ENCODE peak calls at places on chromosomes 16 and 17, in five cellular contexts. N, Y, C, M and O are unnamed samples.

GRCh38 chr17:74757502-74757901 is 9.1 kb downstream of the NHERF1 start:
- DNase-seq in Y (no peak), C (no peak), M (no peak), N (no peak), O (no peak)

GRCh38 chr17:66543526-66543925 is 241.1 kb downstream of the PRKCA start:
- DNase-seq in C (peak; percentile 60), Y (no peak), N (no peak), M (no peak), O (no peak)

GRCh38 chr17:64240261-64240740 is 22.8 kb downstream of the TEX2 start:
- DNase-seq in N (no peak), Y (no peak), C (no peak), M (no peak), O (no peak)

GRCh38 chr17:59361386-59361785 is 29.9 kb downstream of the YPEL2 start:
- DNase-seq in C (peak; percentile 96), N (no peak), M (no peak), Y (no peak), O (no peak)

GRCh38 chr16:450800-451512 is 25.5 kb downstream of the RAB11FIP3 start:
- DNase-seq in N (no peak), C (no peak), M (no peak), Y (no peak), O (no peak)

GRCh38 chr16:91484-91883 is 13.5 kb downstream of the MPG start:
- DNase-seq in C (no peak), M (no peak), Y (no peak), N (no peak), O (no peak)

GRCh38 chr17:72556944-72557826 is 436.4 kb downstream of the SOX9 start:
- DNase-seq in C (peak; percentile 42), M (no peak), Y (peak; percentile 83), N (peak; percentile 77), O (no peak)

GRCh38 chr17:35312790-35313711 is 60.4 kb downstream of the SLFN11 start:
- DNase-seq in M (peak; percentile 43), C (peak; percentile 60), N (peak; percentile 45), Y (peak; percentile 37), O (peak; percentile 37)

GRCh38 chr17:48443712-48444111 is 13.7 kb upstream of the SKAP1 start:
- DNase-seq in N (no peak), Y (no peak), C (no peak), M (no peak), O (no peak)

GRCh38 chr17:59828478-59828760 is 64.3 kb downstream of the TUBD1 start:
- DNase-seq in N (no peak), M (no peak), C (no peak), Y (no peak), O (no peak)

GRCh38 chr16:27240948-27241531 is 27.5 kb downstream of the NSMCE1 start:
- DNase-seq in M (no peak), N (no peak), Y (no peak), C (peak; percentile 66), O (peak; percentile 30)

GRCh38 chr16:85902366-85903155 is 3.6 kb downstream of the IRF8 start:
- DNase-seq in M (peak; percentile 92), N (no peak), Y (no peak), C (no peak), O (no peak)

GRCh38 chr17:77693776-77694175 is 264.7 kb upstream of the TNRC6C start:
- DNase-seq in Y (no peak), N (no peak), M (no peak), C (no peak), O (no peak)

GRCh38 chr16:27529962-27530361 is 19.8 kb downstream of the GTF3C1 start:
- DNase-seq in C (peak; percentile 88), M (no peak), N (no peak), Y (no peak), O (no peak)

GRCh38 chr16:75236232-75236631 is 15.2 kb downstream of the BCAR1 start:
- DNase-seq in M (no peak), N (no peak), C (no peak), Y (no peak), O (no peak)

GRCh38 chr17:48871551-48872351 is 20.8 kb upstream of the ATP5MC1 start:
- DNase-seq in M (no peak), C (no peak), Y (no peak), N (peak; percentile 91), O (peak; percentile 35)

GRCh38 chr17:53662608-53663007 is 160.1 kb upstream of the KIF2B start:
- DNase-seq in N (no peak), M (no peak), Y (no peak), C (no peak), O (no peak)

GRCh38 chr16:72203401-72203800 is 31.4 kb upstream of the PMFBP1 start:
- DNase-seq in Y (no peak), C (peak; percentile 29), M (peak; percentile 49), N (no peak), O (no peak)

GRCh38 chr17:32261521-32261792 is 4.2 kb upstream of the RHBDL3 start:
- DNase-seq in C (peak; percentile 35), Y (no peak), M (no peak), N (no peak), O (no peak)

GRCh38 chr16:35753559-35754390 is 2294.4 kb downstream of the TP53TG3F start:
- DNase-seq in M (no peak), C (no peak), Y (no peak), N (no peak), O (no peak)
- H3K9me3 ChIP-seq in M (no peaks in the 10 kb centered on the region), C (no peaks in the 10 kb centered on the region), Y (no peaks in the 10 kb centered on the region), N (peaks cover 6% of the 10 kb centered on the region), O (no peaks in the 10 kb centered on the region)

GRCh38 chr16:57271867-57272495 is 12.5 kb downstream of the PLLP start:
- DNase-seq in N (no peak), M (no peak), C (no peak), Y (no peak), O (no peak)
- H3K27ac ChIP-seq in N (no peak overlapping the region), M (no peak overlapping the region), C (no peak overlapping the region), Y (no peak overlapping the region), O (no peak overlapping the region)

DNA sequence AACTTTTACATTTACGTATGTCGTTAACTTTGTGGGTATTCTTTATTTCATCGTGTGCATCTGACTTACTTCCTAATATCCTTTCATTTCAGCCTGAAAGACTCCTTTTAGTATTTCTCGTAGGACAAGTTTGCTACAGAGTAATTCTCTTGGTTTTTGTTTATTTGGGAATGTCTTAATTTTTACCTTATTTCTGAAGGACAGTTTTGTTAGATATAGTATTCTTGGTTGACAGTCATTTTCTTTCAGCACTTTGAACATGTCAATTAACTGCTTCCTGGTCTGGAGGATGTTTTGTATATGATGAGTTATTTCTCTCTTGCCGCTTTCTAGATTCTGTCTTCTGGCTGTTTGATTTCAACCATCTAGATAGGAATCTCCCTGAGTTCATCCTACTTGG is 109.2 kb upstream of the NACA2 start:
- DNase-seq in M (no peak), Y (no peak), C (no peak), N (no peak), O (no peak)
- H3K9me3 ChIP-seq in M (peaks cover 5% of the 10 kb centered on the region), Y (peaks cover 27% of the 10 kb centered on the region), C (no peaks in the 10 kb centered on the region), N (peaks cover 3% of the 10 kb centered on the region), O (peaks cover 17% of the 10 kb centered on the region)

DNA sequence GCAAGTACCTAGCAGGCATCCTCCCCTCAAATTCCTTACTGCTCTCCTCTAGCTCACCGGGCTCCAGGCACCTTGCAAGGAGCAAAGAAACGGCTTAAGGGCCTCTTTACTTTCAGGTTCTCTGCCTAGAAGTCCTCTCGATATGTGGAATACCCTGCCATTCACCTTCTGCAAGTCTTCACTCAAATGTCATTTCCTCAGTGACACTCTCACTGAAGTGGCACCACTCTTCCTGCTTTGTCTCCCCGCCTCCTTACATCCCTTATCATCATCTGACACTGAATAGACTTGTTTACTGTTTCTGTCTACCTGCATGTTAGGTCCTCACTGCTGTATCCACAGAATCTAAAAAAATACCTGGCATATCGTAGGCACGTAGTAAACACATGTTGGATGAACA is 948 bp downstream of the SLC7A6OS start:
- DNase-seq in M (no peak), Y (no peak), C (no peak), N (no peak), O (no peak)
- H3K27ac ChIP-seq in M (peak overlapping the region; percentile 76), Y (peak overlapping the region; percentile 70), C (peak overlapping the region; percentile 87), N (peak overlapping the region; percentile 82), O (peak overlapping the region; percentile 77)

GRCh38 chr16:89678258-89678657 is 8.2 kb upstream of the CDK10 start:
- DNase-seq in M (no peak), Y (no peak), N (no peak), C (no peak), O (no peak)
- H3K9me3 ChIP-seq in M (no peaks in the 10 kb centered on the region), Y (peaks cover 24% of the 10 kb centered on the region), N (no peaks in the 10 kb centered on the region), C (no peaks in the 10 kb centered on the region), O (no peaks in the 10 kb centered on the region)

GRCh38 chr17:80851277-80851925 is 140.2 kb upstream of the CHMP6 start:
- DNase-seq in N (no peak), Y (no peak), C (no peak), M (no peak), O (no peak)
- H3K27ac ChIP-seq in N (no peak overlapping the region), Y (no peak overlapping the region), C (no peak overlapping the region), M (no peak overlapping the region), O (no peak overlapping the region)

GRCh38 chr17:82948957-82949356 is 109.1 kb upstream of the ZNF750 start:
- DNase-seq in M (no peak), N (no peak), C (no peak), Y (no peak), O (no peak)
- H3K9me3 ChIP-seq in M (peaks cover 24% of the 10 kb centered on the region), N (no peaks in the 10 kb centered on the region), C (no peaks in the 10 kb centered on the region), Y (peaks cover 20% of the 10 kb centered on the region), O (no peaks in the 10 kb centered on the region)

GRCh38 chr17:57889252-57889651 is 39.4 kb upstream of the MRPS23 start:
- DNase-seq in M (no peak), Y (no peak), N (no peak), C (no peak), O (no peak)
- H3K27ac ChIP-seq in M (no peak overlapping the region), Y (peak overlapping the region; percentile 79), N (no peak overlapping the region), C (no peak overlapping the region), O (peak overlapping the region; percentile 77)

DNA sequence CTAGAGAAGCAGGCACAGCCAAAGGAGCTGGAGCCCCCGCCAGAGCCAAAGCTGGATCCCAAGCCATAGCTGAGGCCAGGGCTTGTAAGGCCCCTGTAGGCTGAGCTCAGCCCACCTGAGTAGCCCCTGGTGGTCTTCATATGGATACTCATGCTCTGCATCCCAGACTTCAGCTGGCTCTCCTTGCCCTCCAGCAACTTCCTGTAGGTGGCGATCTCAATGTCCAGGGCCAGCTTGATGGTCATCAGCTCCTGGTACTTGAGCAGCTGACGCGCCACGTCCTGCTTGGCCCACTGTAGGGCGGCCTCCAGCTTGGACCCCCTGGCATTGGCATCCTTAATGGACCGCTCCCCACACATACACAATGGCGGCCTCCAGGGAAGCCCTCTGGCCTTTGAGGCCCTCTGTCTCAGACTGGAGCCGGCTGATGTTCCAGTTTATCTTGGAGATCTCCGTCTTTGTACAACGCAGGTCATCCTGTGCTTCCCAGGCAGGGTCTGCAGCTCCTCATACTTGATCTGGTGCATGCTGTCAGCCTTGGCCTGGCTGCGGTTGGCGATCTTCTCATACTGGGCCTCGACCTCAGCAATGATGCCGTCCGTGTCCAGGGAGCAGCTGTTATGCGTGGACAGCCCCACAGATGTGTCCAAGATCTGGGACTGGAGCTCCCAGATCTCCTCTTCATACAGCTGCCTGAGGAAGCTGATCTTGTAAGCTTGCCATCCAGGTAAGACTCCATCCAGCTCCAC is 28.9 kb downstream of the IKZF3 start:
- DNase-seq in Y (no peak), N (no peak), M (no peak), C (no peak), O (no peak)
- H3K9me3 ChIP-seq in Y (peaks cover 4% of the 10 kb centered on the region), N (no peaks in the 10 kb centered on the region), M (peaks cover 29% of the 10 kb centered on the region), C (no peaks in the 10 kb centered on the region), O (no peaks in the 10 kb centered on the region)